ENCODE peak calls at places on chromosomes 4 and X, in five cellular contexts. A is suprapubic skin, E is Panc1, P is breast epithelium, G is upper lobe of left lung. N is an unnamed sample.

GRCh38 chr4:4248885-4249203 is 821 bp upstream of the TMEM128 start:
- DNase-seq in G (no peak), P (no peak), E (no peak), A (no peak), N (no peak)

GRCh38 chrX:20789103-20789502 is 522.4 kb upstream of the RPS6KA3 start:
- DNase-seq in E (no peak), P (no peak), G (no peak), A (no peak), N (no peak)

GRCh38 chr4:37873383-37873782 is 17.5 kb upstream of the TBC1D1 start:
- DNase-seq in E (peak), A (no peak), P (no peak), G (no peak), N (no peak)

GRCh38 chr4:190014771-190015537 is 12.1 kb downstream of the FRG2 start:
- DNase-seq in E (no peak), G (no peak), A (no peak), P (no peak), N (no peak)

GRCh38 chr4:153532636-153533035 is 66.5 kb downstream of the TMEM131L start:
- DNase-seq in A (no peak), P (no peak), G (no peak), E (no peak), N (no peak)

GRCh38 chr4:109752545-109752944 is 22.7 kb upstream of the PLA2G12A start:
- DNase-seq in E (no peak), G (no peak), A (no peak), P (no peak), N (no peak)

GRCh38 chr4:25129926-25130325 is 30.3 kb downstream of the SEPSECS start:
- DNase-seq in E (no peak), A (no peak), G (no peak), P (no peak), N (no peak)

GRCh38 chr4:41748074-41748787 is at the start of gene PHOX2B:
- DNase-seq in G (no peak), A (no peak), P (no peak), E (no peak), N (no peak)

GRCh38 chrX:1249101-1249887 is 19.3 kb upstream of the CSF2RA start:
- DNase-seq in A (no peak), P (no peak), G (peak), E (no peak), N (no peak)

GRCh38 chrX:101417981-101418841 is 10.2 kb downstream of the HNRNPH2 start:
- DNase-seq in A (peak), P (no peak), E (no peak), G (peak), N (peak)
- TF ChIP-seq POLR2AphosphoS5 in A (no peak), P (no peak), E (no peak), G (peak), N (no peak)

DNA sequence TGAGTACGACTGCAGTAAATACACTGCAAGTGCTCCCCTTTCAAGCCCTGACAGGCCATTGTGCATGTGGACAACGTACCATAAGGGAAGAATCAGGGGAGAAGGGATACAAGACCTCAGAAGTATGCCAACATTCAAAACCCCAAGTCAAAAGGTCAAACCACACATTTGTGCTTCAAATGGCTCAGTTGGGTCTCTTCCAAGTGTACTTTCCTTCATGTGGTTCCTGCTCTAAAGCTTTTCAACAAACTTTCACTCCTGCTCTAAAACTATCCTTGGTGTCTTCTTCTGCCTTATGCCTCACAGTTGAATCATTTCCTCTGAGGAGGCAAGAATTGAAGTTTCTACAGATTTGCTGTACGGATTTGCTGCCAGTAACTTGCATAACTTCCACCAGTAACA is 305.7 kb upstream of the SLIT2 start:
- DNase-seq in G (no peak), P (no peak), A (no peak), E (no peak), N (no peak)
- TF ChIP-seq POLR2AphosphoS5 in G (no peak), P (no peak), A (no peak), E (no peak), N (no peak)

GRCh38 chrX:29693912-29694311 is 521.5 kb upstream of the MAGEB2 start:
- DNase-seq in A (no peak), P (no peak), E (no peak), G (no peak), N (no peak)
- TF ChIP-seq POLR2AphosphoS5 in A (no peak), P (no peak), E (no peak), G (no peak), N (no peak)

GRCh38 chr4:142095886-142096605 is 459.7 kb downstream of the IL15 start:
- DNase-seq in P (peak), E (peak), A (no peak), G (no peak), N (no peak)
- TF ChIP-seq POLR2AphosphoS5 in P (no peak), E (no peak), A (no peak), G (no peak), N (no peak)

N was measured in GM12891.